ENCODE peak calls at places on chromosomes 2 and 18, in nine cellular contexts. One of them, this sample, is unnamed.

GRCh38 chr18:42028232-42028832 is 73.3 kb downstream of the PIK3C3 start:
- DNase-seq in HFFc6: peak; percentile 32
- DNase-seq in right lobe of liver: no peak
- DNase-seq in sigmoid colon: no peak
- DNase-seq in AG10803: peak; percentile 58
- DNase-seq in Calu3: peak; percentile 20
- DNase-seq in nephron progenitor cell: peak; percentile 31
- DNase-seq in vagina: no peak
- DNase-seq in tibial artery: no peak
- DNase-seq in this sample: no peak

GRCh38 chr2:219010162-219010756 is 17.0 kb upstream of the CRYBA2 start:
- DNase-seq in AG10803: no peak
- DNase-seq in tibial artery: no peak
- DNase-seq in vagina: no peak
- DNase-seq in nephron progenitor cell: no peak
- DNase-seq in sigmoid colon: no peak
- DNase-seq in Calu3: peak; percentile 73
- DNase-seq in right lobe of liver: no peak
- DNase-seq in HFFc6: peak; percentile 7
- DNase-seq in this sample: no peak

GRCh38 chr18:54020346-54020745 is 204.1 kb downstream of the MBD2 start:
- DNase-seq in sigmoid colon: no peak
- DNase-seq in tibial artery: no peak
- DNase-seq in AG10803: peak; percentile 33
- DNase-seq in nephron progenitor cell: no peak
- DNase-seq in right lobe of liver: no peak
- DNase-seq in Calu3: no peak
- DNase-seq in vagina: no peak
- DNase-seq in HFFc6: no peak
- DNase-seq in this sample: no peak

GRCh38 chr2:95115418-95115817 is 6.2 kb downstream of the MRPS5 start:
- DNase-seq in Calu3: peak; percentile 71
- DNase-seq in tibial artery: no peak
- DNase-seq in right lobe of liver: peak; percentile 82
- DNase-seq in vagina: no peak
- DNase-seq in sigmoid colon: peak; percentile 70
- DNase-seq in AG10803: peak; percentile 61
- DNase-seq in HFFc6: peak; percentile 30
- DNase-seq in nephron progenitor cell: peak; percentile 68
- DNase-seq in this sample: no peak

GRCh38 chr2:190627881-190628412 is 20.9 kb upstream of the NAB1 start:
- DNase-seq in nephron progenitor cell: peak; percentile 28
- DNase-seq in AG10803: peak; percentile 21
- DNase-seq in vagina: no peak
- DNase-seq in right lobe of liver: no peak
- DNase-seq in tibial artery: peak; percentile 74
- DNase-seq in HFFc6: no peak
- DNase-seq in sigmoid colon: no peak
- DNase-seq in Calu3: no peak
- DNase-seq in this sample: no peak

GRCh38 chr2:158845869-158846268 is 50.8 kb downstream of the DAPL1 start:
- DNase-seq in sigmoid colon: no peak
- DNase-seq in Calu3: no peak
- DNase-seq in tibial artery: no peak
- DNase-seq in AG10803: peak; percentile 38
- DNase-seq in right lobe of liver: no peak
- DNase-seq in nephron progenitor cell: no peak
- DNase-seq in vagina: no peak
- DNase-seq in HFFc6: no peak
- DNase-seq in this sample: no peak

GRCh38 chr2:130198343-130198742 is at the start of gene TUBA3E:
- DNase-seq in sigmoid colon: no peak
- DNase-seq in nephron progenitor cell: no peak
- DNase-seq in tibial artery: no peak
- DNase-seq in Calu3: no peak
- DNase-seq in right lobe of liver: no peak
- DNase-seq in HFFc6: no peak
- DNase-seq in AG10803: no peak
- DNase-seq in vagina: no peak
- DNase-seq in this sample: no peak

GRCh38 chr2:113105047-113105446 is 22.4 kb upstream of the IL1RN start:
- DNase-seq in tibial artery: no peak
- DNase-seq in sigmoid colon: no peak
- DNase-seq in HFFc6: peak; percentile 64
- DNase-seq in nephron progenitor cell: no peak
- DNase-seq in AG10803: peak; percentile 27
- DNase-seq in vagina: no peak
- DNase-seq in right lobe of liver: no peak
- DNase-seq in Calu3: no peak
- DNase-seq in this sample: peak; percentile 67

GRCh38 chr2:237964578-237965404 is 2.0 kb upstream of the UBE2F start:
- DNase-seq in HFFc6: no peak
- DNase-seq in nephron progenitor cell: no peak
- DNase-seq in right lobe of liver: no peak
- DNase-seq in AG10803: no peak
- DNase-seq in Calu3: no peak
- DNase-seq in vagina: no peak
- DNase-seq in tibial artery: no peak
- DNase-seq in sigmoid colon: no peak
- DNase-seq in this sample: no peak

GRCh38 chr2:232959139-232959538 is 53.9 kb downstream of the NGEF start:
- DNase-seq in tibial artery: no peak
- DNase-seq in HFFc6: no peak
- DNase-seq in nephron progenitor cell: no peak
- DNase-seq in right lobe of liver: no peak
- DNase-seq in AG10803: no peak
- DNase-seq in sigmoid colon: no peak
- DNase-seq in Calu3: no peak
- DNase-seq in vagina: no peak
- DNase-seq in this sample: no peak

GRCh38 chr2:218060122-218060521 is 8.9 kb upstream of the RUFY4 start:
- DNase-seq in Calu3: no peak
- DNase-seq in tibial artery: no peak
- DNase-seq in HFFc6: no peak
- DNase-seq in vagina: no peak
- DNase-seq in sigmoid colon: no peak
- DNase-seq in nephron progenitor cell: no peak
- DNase-seq in right lobe of liver: no peak
- DNase-seq in AG10803: no peak
- DNase-seq in this sample: no peak

GRCh38 chr2:236614566-236614965 is 44.9 kb downstream of the ACKR3 start:
- DNase-seq in AG10803: no peak
- DNase-seq in sigmoid colon: no peak
- DNase-seq in nephron progenitor cell: no peak
- DNase-seq in vagina: no peak
- DNase-seq in tibial artery: no peak
- DNase-seq in right lobe of liver: no peak
- DNase-seq in Calu3: no peak
- DNase-seq in HFFc6: no peak
- DNase-seq in this sample: no peak

DNA sequence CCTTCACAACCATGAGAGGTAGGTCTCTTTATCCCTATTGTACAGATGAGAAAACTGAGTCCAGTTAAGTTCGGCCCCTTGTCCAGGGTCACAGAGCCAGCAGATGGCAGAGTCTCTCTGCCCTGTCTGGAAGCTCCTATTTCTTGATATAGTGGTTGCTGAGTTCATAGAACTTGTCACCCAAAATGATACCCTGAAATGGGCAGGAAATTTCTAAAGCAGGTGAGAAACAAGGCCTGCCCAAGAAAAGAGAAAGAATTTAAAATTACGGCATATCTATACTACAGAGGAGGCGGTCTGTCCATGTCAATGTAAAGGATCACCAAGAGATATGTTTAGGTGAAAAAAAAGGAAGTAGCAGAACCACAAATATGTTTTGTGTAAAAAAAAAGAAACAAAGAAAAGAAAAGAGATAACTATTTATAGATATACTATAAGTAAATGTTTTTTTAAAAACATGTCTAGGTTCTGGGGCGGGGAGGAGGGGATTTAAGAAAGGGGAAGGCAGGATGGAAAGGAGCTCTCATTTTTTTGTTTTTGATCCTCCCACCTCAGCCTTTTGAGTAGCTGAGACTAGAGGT is 39.8 kb downstream of the MYO7B start:
- DNase-seq in Calu3: no peak
- DNase-seq in AG10803: no peak
- DNase-seq in HFFc6: no peak
- DNase-seq in vagina: no peak
- DNase-seq in right lobe of liver: no peak
- DNase-seq in nephron progenitor cell: no peak
- DNase-seq in sigmoid colon: no peak
- DNase-seq in tibial artery: no peak
- DNase-seq in this sample: no peak
- TF ChIP-seq CTCF in Calu3: no peak
- TF ChIP-seq CTCF in AG10803: no peak
- TF ChIP-seq CTCF in HFFc6: no peak
- TF ChIP-seq CTCF in vagina: no peak
- TF ChIP-seq CTCF in right lobe of liver: no peak
- TF ChIP-seq CTCF in nephron progenitor cell: no peak
- TF ChIP-seq CTCF in sigmoid colon: no peak
- TF ChIP-seq CTCF in tibial artery: no peak
- TF ChIP-seq CTCF in this sample: no peak

GRCh38 chr2:31140151-31140550 is 1.9 kb upstream of the GALNT14 start:
- DNase-seq in vagina: peak; percentile 75
- DNase-seq in nephron progenitor cell: no peak
- DNase-seq in AG10803: peak; percentile 3
- DNase-seq in Calu3: no peak
- DNase-seq in tibial artery: no peak
- DNase-seq in right lobe of liver: no peak
- DNase-seq in HFFc6: no peak
- DNase-seq in sigmoid colon: no peak
- DNase-seq in this sample: no peak

GRCh38 chr2:31137211-31138036 is 816 bp downstream of the GALNT14 start:
- DNase-seq in tibial artery: no peak
- DNase-seq in sigmoid colon: no peak
- DNase-seq in right lobe of liver: no peak
- DNase-seq in vagina: peak; percentile 29
- DNase-seq in HFFc6: no peak
- DNase-seq in nephron progenitor cell: peak; percentile 54
- DNase-seq in AG10803: no peak
- DNase-seq in Calu3: peak; percentile 42
- DNase-seq in this sample: no peak

GRCh38 chr2:31136000-31136399 is 2.2 kb downstream of the GALNT14 start:
- DNase-seq in vagina: peak; percentile 34
- DNase-seq in AG10803: no peak
- DNase-seq in HFFc6: no peak
- DNase-seq in right lobe of liver: no peak
- DNase-seq in tibial artery: no peak
- DNase-seq in sigmoid colon: no peak
- DNase-seq in Calu3: no peak
- DNase-seq in nephron progenitor cell: no peak
- DNase-seq in this sample: no peak

GRCh38 chr2:31136732-31137131 is 1.5 kb downstream of the GALNT14 start:
- DNase-seq in right lobe of liver: no peak
- DNase-seq in vagina: peak; percentile 32
- DNase-seq in HFFc6: no peak
- DNase-seq in sigmoid colon: no peak
- DNase-seq in nephron progenitor cell: no peak
- DNase-seq in tibial artery: no peak
- DNase-seq in Calu3: peak; percentile 38
- DNase-seq in AG10803: no peak
- DNase-seq in this sample: no peak

GRCh38 chr2:31138037-31138962 is at the start of gene GALNT14:
- DNase-seq in sigmoid colon: peak; percentile 70
- DNase-seq in nephron progenitor cell: peak; percentile 79
- DNase-seq in Calu3: peak; percentile 93
- DNase-seq in vagina: peak; percentile 72
- DNase-seq in AG10803: peak; percentile 20
- DNase-seq in tibial artery: peak; percentile 68
- DNase-seq in right lobe of liver: peak; percentile 72
- DNase-seq in HFFc6: peak; percentile 3
- DNase-seq in this sample: peak; percentile 55
- TF ChIP-seq CTCF in sigmoid colon: peak; percentile 28
- TF ChIP-seq CTCF in nephron progenitor cell: peak; percentile 46
- TF ChIP-seq CTCF in Calu3: peak; percentile 78
- TF ChIP-seq CTCF in vagina: no peak
- TF ChIP-seq CTCF in AG10803: peak; percentile 39
- TF ChIP-seq CTCF in tibial artery: peak; percentile 43
- TF ChIP-seq CTCF in right lobe of liver: peak; percentile 15
- TF ChIP-seq CTCF in HFFc6: peak; percentile 57
- TF ChIP-seq CTCF in this sample: peak; percentile 13

DNA sequence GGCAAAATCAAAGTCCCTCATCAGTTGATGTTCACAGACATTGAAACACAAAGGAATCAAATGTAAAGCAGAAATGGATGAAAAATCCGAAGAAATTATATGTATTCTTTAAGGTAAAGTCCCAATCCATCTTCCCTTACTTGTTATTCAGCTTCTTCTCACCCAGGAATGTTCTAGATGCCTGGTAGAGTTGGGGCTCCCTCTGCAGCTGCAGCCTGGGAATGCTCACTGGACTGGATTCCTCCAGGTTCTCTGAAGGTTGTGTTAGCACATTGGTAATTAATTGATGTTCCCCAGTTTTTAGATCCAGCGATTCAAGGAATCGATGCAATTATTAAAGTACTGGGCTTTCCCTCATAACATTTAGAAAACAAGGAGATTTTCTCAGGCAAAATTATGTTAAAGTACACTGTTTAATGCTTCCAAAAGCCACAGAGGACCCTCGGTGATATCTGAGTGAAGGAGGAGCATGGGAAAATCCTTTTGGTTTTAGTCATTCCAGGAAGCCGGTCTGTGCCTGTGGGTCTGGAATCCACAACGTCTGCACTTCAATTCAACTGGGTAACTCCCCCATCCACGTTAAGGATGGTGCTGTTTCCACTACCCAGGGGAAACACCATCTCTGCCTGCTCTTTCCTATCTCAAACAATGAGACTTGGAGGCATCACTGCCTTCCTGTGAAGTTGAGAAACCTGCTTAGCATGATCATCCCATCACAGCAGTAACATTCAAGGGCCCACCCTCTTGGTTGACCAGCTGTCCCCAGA is 22.0 kb downstream of the NTSR2 start:
- DNase-seq in nephron progenitor cell: no peak
- DNase-seq in right lobe of liver: no peak
- DNase-seq in Calu3: no peak
- DNase-seq in AG10803: peak; percentile 2
- DNase-seq in sigmoid colon: no peak
- DNase-seq in HFFc6: no peak
- DNase-seq in vagina: no peak
- DNase-seq in tibial artery: no peak
- DNase-seq in this sample: no peak
- TF ChIP-seq CTCF in nephron progenitor cell: no peak
- TF ChIP-seq CTCF in right lobe of liver: no peak
- TF ChIP-seq CTCF in Calu3: no peak
- TF ChIP-seq CTCF in AG10803: peak; percentile 33
- TF ChIP-seq CTCF in sigmoid colon: no peak
- TF ChIP-seq CTCF in HFFc6: peak; percentile 40
- TF ChIP-seq CTCF in vagina: no peak
- TF ChIP-seq CTCF in tibial artery: no peak
- TF ChIP-seq CTCF in this sample: no peak

DNA sequence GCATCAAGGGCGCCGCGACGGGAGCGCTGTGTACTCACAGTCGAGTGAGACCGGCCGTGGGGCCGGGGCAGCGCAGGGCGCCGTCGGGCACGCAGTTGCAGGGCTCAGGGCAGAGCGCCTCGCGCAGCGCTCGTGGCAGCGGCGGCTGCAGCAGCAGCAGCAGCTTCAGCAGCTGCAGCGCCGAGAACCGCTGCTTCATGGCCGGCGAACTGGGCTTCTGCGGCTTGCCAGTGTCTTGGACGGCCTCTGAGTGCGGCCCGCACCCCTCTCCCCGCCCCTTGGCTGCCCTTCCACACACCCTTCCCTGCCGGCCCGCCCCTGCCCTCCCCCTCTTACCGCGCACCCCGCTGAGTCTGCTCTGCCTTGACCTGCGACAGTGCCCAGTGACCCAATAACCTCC is at the start of gene LHCGR:
- DNase-seq in HFFc6: no peak
- DNase-seq in vagina: no peak
- DNase-seq in AG10803: no peak
- DNase-seq in right lobe of liver: peak; percentile 49
- DNase-seq in tibial artery: no peak
- DNase-seq in nephron progenitor cell: peak; percentile 58
- DNase-seq in Calu3: no peak
- DNase-seq in sigmoid colon: no peak
- DNase-seq in this sample: no peak
- TF ChIP-seq CTCF in HFFc6: no peak
- TF ChIP-seq CTCF in vagina: no peak
- TF ChIP-seq CTCF in AG10803: no peak
- TF ChIP-seq CTCF in right lobe of liver: no peak
- TF ChIP-seq CTCF in tibial artery: no peak
- TF ChIP-seq CTCF in nephron progenitor cell: no peak
- TF ChIP-seq CTCF in Calu3: no peak
- TF ChIP-seq CTCF in sigmoid colon: no peak
- TF ChIP-seq CTCF in this sample: no peak